ENCODE peak calls at places on chromosomes 11 and 22, in seven cellular contexts. One of them, this sample, is unnamed. For H3K4me1, the result is how much of the 10 kb centered on the place peaks cover.

GRCh38 chr11:134026655-134027343 is 42.1 kb upstream of the JAM3 start:
- DNase-seq in neuronal stem cell: peak
- DNase-seq in effector memory CD4-positive, alpha-beta T cell: no peak
- DNase-seq in naive thymus-derived CD4-positive, alpha-beta T cell: no peak
- DNase-seq in fibroblast of lung: no peak
- DNase-seq in pancreas: no peak
- DNase-seq in tibial artery: no peak
- DNase-seq in this sample: no peak

GRCh38 chr11:96293583-96293982 is 49.4 kb downstream of the MAML2 start:
- DNase-seq in neuronal stem cell: no peak
- DNase-seq in effector memory CD4-positive, alpha-beta T cell: no peak
- DNase-seq in naive thymus-derived CD4-positive, alpha-beta T cell: no peak
- DNase-seq in fibroblast of lung: peak
- DNase-seq in pancreas: no peak
- DNase-seq in tibial artery: no peak
- DNase-seq in this sample: no peak

GRCh38 chr11:47595967-47596366 is 1.8 kb upstream of the C1QTNF4 start:
- DNase-seq in neuronal stem cell: no peak
- DNase-seq in effector memory CD4-positive, alpha-beta T cell: no peak
- DNase-seq in naive thymus-derived CD4-positive, alpha-beta T cell: no peak
- DNase-seq in fibroblast of lung: no peak
- DNase-seq in pancreas: no peak
- DNase-seq in tibial artery: no peak
- DNase-seq in this sample: no peak

GRCh38 chr22:40512426-40513136 is 123.9 kb downstream of the MRTFA start:
- DNase-seq in neuronal stem cell: no peak
- DNase-seq in effector memory CD4-positive, alpha-beta T cell: no peak
- DNase-seq in naive thymus-derived CD4-positive, alpha-beta T cell: no peak
- DNase-seq in fibroblast of lung: peak
- DNase-seq in pancreas: no peak
- DNase-seq in tibial artery: peak
- DNase-seq in this sample: no peak

GRCh38 chr22:46892866-46893265 is 130.4 kb downstream of the TBC1D22A start:
- DNase-seq in neuronal stem cell: no peak
- DNase-seq in effector memory CD4-positive, alpha-beta T cell: no peak
- DNase-seq in naive thymus-derived CD4-positive, alpha-beta T cell: no peak
- DNase-seq in fibroblast of lung: no peak
- DNase-seq in pancreas: no peak
- DNase-seq in tibial artery: no peak
- DNase-seq in this sample: no peak

GRCh38 chr11:32893947-32894827 is 1.6 kb downstream of the QSER1 start:
- DNase-seq in neuronal stem cell: peak
- DNase-seq in effector memory CD4-positive, alpha-beta T cell: peak
- DNase-seq in naive thymus-derived CD4-positive, alpha-beta T cell: peak
- DNase-seq in fibroblast of lung: peak
- DNase-seq in pancreas: peak
- DNase-seq in tibial artery: no peak
- DNase-seq in this sample: no peak

GRCh38 chr11:115194798-115195101 is 309.5 kb downstream of the CADM1 start:
- DNase-seq in neuronal stem cell: no peak
- DNase-seq in effector memory CD4-positive, alpha-beta T cell: no peak
- DNase-seq in naive thymus-derived CD4-positive, alpha-beta T cell: no peak
- DNase-seq in fibroblast of lung: peak
- DNase-seq in pancreas: no peak
- DNase-seq in tibial artery: no peak
- DNase-seq in this sample: no peak

GRCh38 chr22:31099386-31099785 is 8.0 kb downstream of the SELENOM start:
- DNase-seq in neuronal stem cell: no peak
- DNase-seq in effector memory CD4-positive, alpha-beta T cell: no peak
- DNase-seq in naive thymus-derived CD4-positive, alpha-beta T cell: no peak
- DNase-seq in fibroblast of lung: peak
- DNase-seq in pancreas: no peak
- DNase-seq in tibial artery: peak
- DNase-seq in this sample: no peak

GRCh38 chr11:100687630-100688395 is 725 bp downstream of the ARHGAP42 start:
- DNase-seq in neuronal stem cell: peak
- DNase-seq in effector memory CD4-positive, alpha-beta T cell: no peak
- DNase-seq in naive thymus-derived CD4-positive, alpha-beta T cell: no peak
- DNase-seq in fibroblast of lung: peak
- DNase-seq in pancreas: peak
- DNase-seq in tibial artery: peak
- DNase-seq in this sample: peak

GRCh38 chr11:117748771-117749540 is 48.1 kb downstream of the DSCAML1 start:
- DNase-seq in neuronal stem cell: no peak
- DNase-seq in effector memory CD4-positive, alpha-beta T cell: no peak
- DNase-seq in naive thymus-derived CD4-positive, alpha-beta T cell: no peak
- DNase-seq in fibroblast of lung: no peak
- DNase-seq in pancreas: no peak
- DNase-seq in tibial artery: no peak
- DNase-seq in this sample: no peak

GRCh38 chr11:117750357-117750756 is 46.7 kb downstream of the DSCAML1 start:
- DNase-seq in neuronal stem cell: no peak
- DNase-seq in effector memory CD4-positive, alpha-beta T cell: no peak
- DNase-seq in naive thymus-derived CD4-positive, alpha-beta T cell: no peak
- DNase-seq in fibroblast of lung: no peak
- DNase-seq in pancreas: no peak
- DNase-seq in tibial artery: no peak
- DNase-seq in this sample: no peak

GRCh38 chr11:117749541-117749910 is 47.5 kb downstream of the DSCAML1 start:
- DNase-seq in neuronal stem cell: no peak
- DNase-seq in effector memory CD4-positive, alpha-beta T cell: no peak
- DNase-seq in naive thymus-derived CD4-positive, alpha-beta T cell: no peak
- DNase-seq in fibroblast of lung: no peak
- DNase-seq in pancreas: no peak
- DNase-seq in tibial artery: no peak
- DNase-seq in this sample: no peak

GRCh38 chr11:117752721-117753237 is 44.2 kb downstream of the DSCAML1 start:
- DNase-seq in neuronal stem cell: no peak
- DNase-seq in effector memory CD4-positive, alpha-beta T cell: no peak
- DNase-seq in naive thymus-derived CD4-positive, alpha-beta T cell: no peak
- DNase-seq in fibroblast of lung: no peak
- DNase-seq in pancreas: no peak
- DNase-seq in tibial artery: no peak
- DNase-seq in this sample: no peak

GRCh38 chr11:117750916-117751773 is 45.9 kb downstream of the DSCAML1 start:
- DNase-seq in neuronal stem cell: no peak
- DNase-seq in effector memory CD4-positive, alpha-beta T cell: no peak
- DNase-seq in naive thymus-derived CD4-positive, alpha-beta T cell: no peak
- DNase-seq in fibroblast of lung: no peak
- DNase-seq in pancreas: no peak
- DNase-seq in tibial artery: no peak
- DNase-seq in this sample: no peak
- H3K4me3 ChIP-seq in neuronal stem cell: no peak
- H3K4me3 ChIP-seq in effector memory CD4-positive, alpha-beta T cell: no peak
- H3K4me3 ChIP-seq in naive thymus-derived CD4-positive, alpha-beta T cell: no peak
- H3K4me3 ChIP-seq in fibroblast of lung: no peak
- H3K4me3 ChIP-seq in pancreas: no peak
- H3K4me3 ChIP-seq in tibial artery: no peak
- H3K4me3 ChIP-seq in this sample: no peak

GRCh38 chr11:1194231-1194976 is 28.5 kb upstream of the MUC5B start:
- DNase-seq in neuronal stem cell: no peak
- DNase-seq in effector memory CD4-positive, alpha-beta T cell: no peak
- DNase-seq in naive thymus-derived CD4-positive, alpha-beta T cell: no peak
- DNase-seq in fibroblast of lung: no peak
- DNase-seq in pancreas: no peak
- DNase-seq in tibial artery: peak
- DNase-seq in this sample: no peak

GRCh38 chr11:1196516-1197391 is 26.1 kb upstream of the MUC5B start:
- DNase-seq in neuronal stem cell: no peak
- DNase-seq in effector memory CD4-positive, alpha-beta T cell: no peak
- DNase-seq in naive thymus-derived CD4-positive, alpha-beta T cell: no peak
- DNase-seq in fibroblast of lung: no peak
- DNase-seq in pancreas: no peak
- DNase-seq in tibial artery: peak
- DNase-seq in this sample: peak

GRCh38 chr11:1197431-1197885 is 25.4 kb upstream of the MUC5B start:
- DNase-seq in neuronal stem cell: no peak
- DNase-seq in effector memory CD4-positive, alpha-beta T cell: no peak
- DNase-seq in naive thymus-derived CD4-positive, alpha-beta T cell: no peak
- DNase-seq in fibroblast of lung: no peak
- DNase-seq in pancreas: no peak
- DNase-seq in tibial artery: peak
- DNase-seq in this sample: no peak

GRCh38 chr11:1194977-1195689 is 27.7 kb upstream of the MUC5B start:
- DNase-seq in neuronal stem cell: no peak
- DNase-seq in effector memory CD4-positive, alpha-beta T cell: no peak
- DNase-seq in naive thymus-derived CD4-positive, alpha-beta T cell: no peak
- DNase-seq in fibroblast of lung: no peak
- DNase-seq in pancreas: no peak
- DNase-seq in tibial artery: no peak
- DNase-seq in this sample: peak

DNA sequence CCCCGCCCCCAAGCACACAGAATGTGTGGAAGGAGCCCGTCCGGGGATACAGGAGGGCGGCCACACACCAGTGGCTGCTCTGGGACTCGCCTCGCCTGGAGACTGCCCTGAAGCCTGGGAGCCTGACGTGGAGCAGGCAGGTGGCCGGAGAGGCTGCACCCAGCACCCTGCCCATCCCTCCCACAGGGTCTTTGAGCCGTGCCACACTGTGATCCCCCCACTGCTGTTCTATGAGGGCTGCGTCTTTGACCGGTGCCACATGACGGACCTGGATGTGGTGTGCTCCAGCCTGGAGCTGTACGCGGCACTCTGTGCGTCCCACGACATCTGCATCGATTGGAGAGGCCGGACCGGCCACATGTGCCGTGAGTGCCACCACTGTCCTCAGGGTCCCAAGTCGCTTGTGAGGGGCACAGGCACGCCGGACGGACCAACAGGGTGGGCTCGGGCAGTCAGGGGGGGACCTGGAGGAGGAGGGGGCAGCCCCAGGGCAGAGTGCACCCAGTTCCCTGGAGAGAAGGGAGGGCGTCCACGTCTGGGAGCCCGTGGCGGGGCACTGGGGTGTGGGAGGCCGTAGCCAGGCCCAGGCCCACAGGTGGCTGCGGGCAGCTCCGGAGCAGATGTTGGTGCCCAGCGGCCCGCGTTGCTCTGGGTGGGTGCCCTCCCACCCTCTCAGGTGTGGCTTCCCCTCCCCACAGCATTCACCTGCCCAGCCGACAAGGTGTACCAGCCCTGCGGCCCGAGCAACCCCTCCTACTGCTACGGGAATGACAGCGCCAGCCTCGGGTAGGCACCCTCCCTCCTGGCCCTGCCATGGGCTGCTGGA is 27.0 kb upstream of the MUC5B start:
- DNase-seq in neuronal stem cell: no peak
- DNase-seq in effector memory CD4-positive, alpha-beta T cell: no peak
- DNase-seq in naive thymus-derived CD4-positive, alpha-beta T cell: no peak
- DNase-seq in fibroblast of lung: no peak
- DNase-seq in pancreas: no peak
- DNase-seq in tibial artery: peak
- DNase-seq in this sample: no peak
- H3K27ac ChIP-seq in neuronal stem cell: no peak
- H3K27ac ChIP-seq in effector memory CD4-positive, alpha-beta T cell: no peak
- H3K27ac ChIP-seq in naive thymus-derived CD4-positive, alpha-beta T cell: no peak
- H3K27ac ChIP-seq in fibroblast of lung: no peak
- H3K27ac ChIP-seq in pancreas: no peak
- H3K27ac ChIP-seq in tibial artery: no peak
- H3K27ac ChIP-seq in this sample: no peak

GRCh38 chr11:12454782-12455181 is 77.4 kb downstream of the PARVA start:
- DNase-seq in neuronal stem cell: no peak
- DNase-seq in effector memory CD4-positive, alpha-beta T cell: no peak
- DNase-seq in naive thymus-derived CD4-positive, alpha-beta T cell: no peak
- DNase-seq in fibroblast of lung: peak
- DNase-seq in pancreas: no peak
- DNase-seq in tibial artery: no peak
- DNase-seq in this sample: no peak

GRCh38 chr11:12451179-12451814 is 73.9 kb downstream of the PARVA start:
- DNase-seq in neuronal stem cell: no peak
- DNase-seq in effector memory CD4-positive, alpha-beta T cell: no peak
- DNase-seq in naive thymus-derived CD4-positive, alpha-beta T cell: no peak
- DNase-seq in fibroblast of lung: no peak
- DNase-seq in pancreas: no peak
- DNase-seq in tibial artery: no peak
- DNase-seq in this sample: no peak

GRCh38 chr11:12455938-12456337 is 78.6 kb downstream of the PARVA start:
- DNase-seq in neuronal stem cell: no peak
- DNase-seq in effector memory CD4-positive, alpha-beta T cell: no peak
- DNase-seq in naive thymus-derived CD4-positive, alpha-beta T cell: no peak
- DNase-seq in fibroblast of lung: peak
- DNase-seq in pancreas: no peak
- DNase-seq in tibial artery: no peak
- DNase-seq in this sample: no peak

GRCh38 chr11:12449961-12450715 is 72.8 kb downstream of the PARVA start:
- DNase-seq in neuronal stem cell: no peak
- DNase-seq in effector memory CD4-positive, alpha-beta T cell: no peak
- DNase-seq in naive thymus-derived CD4-positive, alpha-beta T cell: no peak
- DNase-seq in fibroblast of lung: peak
- DNase-seq in pancreas: no peak
- DNase-seq in tibial artery: no peak
- DNase-seq in this sample: no peak

DNA sequence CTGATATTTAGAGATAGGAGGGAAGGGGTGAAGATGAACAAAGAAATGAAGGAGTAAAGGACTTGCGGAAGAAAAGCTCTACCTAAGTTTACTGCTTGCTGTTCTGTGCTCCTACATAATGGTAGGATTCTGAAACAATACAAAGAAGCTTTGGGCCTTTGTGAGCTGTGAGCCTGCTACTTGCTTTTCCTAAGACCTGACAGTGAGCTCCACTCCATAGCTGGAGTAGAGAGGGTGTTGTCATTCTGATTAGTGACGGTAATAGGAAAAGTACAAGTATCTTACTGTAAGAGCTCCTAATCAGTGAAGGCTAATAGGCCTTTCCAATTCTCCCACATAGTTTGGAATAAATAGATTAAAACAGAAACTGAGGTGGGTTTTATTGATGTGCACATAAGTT is 75.9 kb downstream of the PARVA start:
- DNase-seq in neuronal stem cell: no peak
- DNase-seq in effector memory CD4-positive, alpha-beta T cell: no peak
- DNase-seq in naive thymus-derived CD4-positive, alpha-beta T cell: no peak
- DNase-seq in fibroblast of lung: no peak
- DNase-seq in pancreas: no peak
- DNase-seq in tibial artery: no peak
- DNase-seq in this sample: no peak
- H3K4me1 ChIP-seq in neuronal stem cell: under half
- H3K4me1 ChIP-seq in effector memory CD4-positive, alpha-beta T cell: under half
- H3K4me1 ChIP-seq in naive thymus-derived CD4-positive, alpha-beta T cell: under half
- H3K4me1 ChIP-seq in fibroblast of lung: half or more
- H3K4me1 ChIP-seq in pancreas: under half
- H3K4me1 ChIP-seq in tibial artery: under half
- H3K4me1 ChIP-seq in this sample: half or more

GRCh38 chr11:64694026-64694755 is 28.8 kb downstream of the NRXN2 start:
- DNase-seq in neuronal stem cell: no peak
- DNase-seq in effector memory CD4-positive, alpha-beta T cell: no peak
- DNase-seq in naive thymus-derived CD4-positive, alpha-beta T cell: no peak
- DNase-seq in fibroblast of lung: no peak
- DNase-seq in pancreas: no peak
- DNase-seq in tibial artery: no peak
- DNase-seq in this sample: no peak

GRCh38 chr11:64697663-64698375 is 25.2 kb downstream of the NRXN2 start:
- DNase-seq in neuronal stem cell: no peak
- DNase-seq in effector memory CD4-positive, alpha-beta T cell: no peak
- DNase-seq in naive thymus-derived CD4-positive, alpha-beta T cell: no peak
- DNase-seq in fibroblast of lung: no peak
- DNase-seq in pancreas: no peak
- DNase-seq in tibial artery: no peak
- DNase-seq in this sample: no peak

GRCh38 chr11:64696045-64696444 is 27.0 kb downstream of the NRXN2 start:
- DNase-seq in neuronal stem cell: no peak
- DNase-seq in effector memory CD4-positive, alpha-beta T cell: no peak
- DNase-seq in naive thymus-derived CD4-positive, alpha-beta T cell: no peak
- DNase-seq in fibroblast of lung: no peak
- DNase-seq in pancreas: no peak
- DNase-seq in tibial artery: no peak
- DNase-seq in this sample: no peak

GRCh38 chr11:64694821-64695365 is 28.1 kb downstream of the NRXN2 start:
- DNase-seq in neuronal stem cell: no peak
- DNase-seq in effector memory CD4-positive, alpha-beta T cell: no peak
- DNase-seq in naive thymus-derived CD4-positive, alpha-beta T cell: no peak
- DNase-seq in fibroblast of lung: no peak
- DNase-seq in pancreas: no peak
- DNase-seq in tibial artery: no peak
- DNase-seq in this sample: no peak

GRCh38 chr11:64695548-64695947 is 27.4 kb downstream of the NRXN2 start:
- DNase-seq in neuronal stem cell: no peak
- DNase-seq in effector memory CD4-positive, alpha-beta T cell: no peak
- DNase-seq in naive thymus-derived CD4-positive, alpha-beta T cell: no peak
- DNase-seq in fibroblast of lung: no peak
- DNase-seq in pancreas: no peak
- DNase-seq in tibial artery: no peak
- DNase-seq in this sample: no peak
- H3K4me3 ChIP-seq in neuronal stem cell: no peak
- H3K4me3 ChIP-seq in effector memory CD4-positive, alpha-beta T cell: no peak
- H3K4me3 ChIP-seq in naive thymus-derived CD4-positive, alpha-beta T cell: no peak
- H3K4me3 ChIP-seq in fibroblast of lung: no peak
- H3K4me3 ChIP-seq in pancreas: no peak
- H3K4me3 ChIP-seq in tibial artery: no peak
- H3K4me3 ChIP-seq in this sample: no peak